ENCODE peak calls at places on chromosomes 6 and 20, in six cellular contexts. L, U, A, I, X and Z are unnamed samples.
A peak's percentile ranks its signal among the peaks of the same experiment; 100 is the strongest.

GRCh38 chr20:51720384-51720783 is 47.8 kb downstream of the ATP9A start:
- DNase-seq in L (no peak), U (no peak), A (no peak), I (no peak), X (no peak), Z (no peak)

GRCh38 chr20:51900443-51900842 is 98.1 kb upstream of the SALL4 start:
- DNase-seq in L (no peak), U (no peak), A (no peak), I (no peak), X (no peak), Z (no peak)

GRCh38 chr6:142822882-142823578 is 121.9 kb downstream of the HIVEP2 start:
- DNase-seq in L (peak; percentile 49), U (no peak), A (no peak), I (no peak), X (peak; percentile 75), Z (no peak)

GRCh38 chr6:6699741-6700367 is 111.3 kb downstream of the LY86 start:
- DNase-seq in L (no peak), U (peak; percentile 67), A (no peak), I (peak; percentile 90), X (no peak), Z (no peak)

GRCh38 chr20:17969884-17970409 is 1.1 kb downstream of the MGME1 start:
- DNase-seq in L (no peak), U (no peak), A (no peak), I (peak; percentile 40), X (peak; percentile 91), Z (peak; percentile 22)

GRCh38 chr6:71107935-71108420 is 151.1 kb upstream of the B3GAT2 start:
- DNase-seq in L (no peak), U (no peak), A (no peak), I (no peak), X (no peak), Z (no peak)

GRCh38 chr6:105116150-105116549 is 63.7 kb downstream of the POPDC3 start:
- DNase-seq in L (no peak), U (no peak), A (no peak), I (no peak), X (no peak), Z (no peak)

GRCh38 chr6:72861935-72862432 is 240.1 kb downstream of the KCNQ5 start:
- DNase-seq in L (no peak), U (no peak), A (no peak), I (no peak), X (no peak), Z (no peak)

GRCh38 chr6:170074907-170075306 is 216.0 kb downstream of the DLL1 start:
- DNase-seq in L (peak; percentile 74), U (no peak), A (no peak), I (no peak), X (no peak), Z (no peak)

GRCh38 chr20:47872341-47872740 is 87.1 kb upstream of the SULF2 start:
- DNase-seq in L (no peak), U (no peak), A (no peak), I (no peak), X (no peak), Z (no peak)

GRCh38 chr20:53918949-53919361 is 151.4 kb downstream of the BCAS1 start:
- DNase-seq in L (no peak), U (no peak), A (no peak), I (no peak), X (peak; percentile 71), Z (peak; percentile 53)

GRCh38 chr6:124223596-124223995 is 419.9 kb downstream of the NKAIN2 start:
- DNase-seq in L (no peak), U (no peak), A (no peak), I (no peak), X (no peak), Z (no peak)